ENCODE peak calls at places on chromosome 15, in seven cellular contexts. N is HCT116, S is SK-N-SH, V is K562, H is H1, T is HepG2, F is GM12878. W is an unnamed sample.

GRCh38 chr15:25362545-25362944 is 76.3 kb downstream of the UBE3A start:
- DNase-seq in N (no peak), S (no peak), V (no peak), H (no peak), T (no peak), F (no peak), W (no peak)

GRCh38 chr15:23629234-23629805 is 18.3 kb downstream of the MAGEL2 start:
- DNase-seq in N (no peak), S (peak), V (peak), H (no peak), T (no peak), F (no peak), W (peak)

GRCh38 chr15:29774900-29775299 is 47.4 kb downstream of the TJP1 start:
- DNase-seq in N (peak), S (no peak), V (no peak), H (no peak), T (peak), F (no peak), W (no peak)

GRCh38 chr15:101607102-101607501 is 45.1 kb downstream of the TM2D3 start:
- DNase-seq in N (no peak), S (no peak), V (no peak), H (no peak), T (no peak), F (no peak), W (no peak)

GRCh38 chr15:75368689-75369239 is 357 bp upstream of the MAN2C1 start:
- DNase-seq in N (no peak), S (peak), V (no peak), H (no peak), T (peak), F (no peak), W (peak)

GRCh38 chr15:39685999-39686613 is 96.5 kb downstream of the FSIP1 start:
- DNase-seq in N (peak), S (peak), V (peak), H (no peak), T (peak), F (no peak), W (peak)

GRCh38 chr15:67177750-67178149 is 76.7 kb downstream of the AAGAB start:
- DNase-seq in N (no peak), S (no peak), V (no peak), H (no peak), T (no peak), F (no peak), W (no peak)

GRCh38 chr15:71149645-71150557 is 34.6 kb downstream of the THSD4 start:
- DNase-seq in N (no peak), S (no peak), V (no peak), H (no peak), T (no peak), F (no peak), W (no peak)

GRCh38 chr15:88719654-88720053 is 80.8 kb downstream of the ISG20 start:
- DNase-seq in N (no peak), S (no peak), V (peak), H (no peak), T (no peak), F (no peak), W (no peak)

GRCh38 chr15:65212097-65212496 is 824 bp upstream of the CILP start:
- DNase-seq in N (no peak), S (peak), V (peak), H (peak), T (peak), F (no peak), W (peak)

GRCh38 chr15:63042879-63043340 is 363 bp downstream of the TPM1 start:
- DNase-seq in N (no peak), S (peak), V (no peak), H (no peak), T (no peak), F (no peak), W (peak)

GRCh38 chr15:93619597-93619996 is 530.6 kb upstream of the RGMA start:
- DNase-seq in N (no peak), S (no peak), V (no peak), H (no peak), T (no peak), F (no peak), W (no peak)

GRCh38 chr15:74320358-74321247 is 46.8 kb downstream of the CYP11A1 start:
- DNase-seq in N (peak), S (peak), V (peak), H (peak), T (peak), F (no peak), W (peak)

GRCh38 chr15:95429345-95429744 is 901.2 kb upstream of the NR2F2 start:
- DNase-seq in N (no peak), S (no peak), V (no peak), H (no peak), T (no peak), F (no peak), W (no peak)

GRCh38 chr15:46365612-46366011 is 730.8 kb downstream of the SQOR start:
- DNase-seq in N (no peak), S (no peak), V (no peak), H (no peak), T (no peak), F (no peak), W (no peak)

GRCh38 chr15:74988007-74988800 is 7.2 kb upstream of the SCAMP5 start:
- DNase-seq in N (peak), S (peak), V (peak), H (peak), T (peak), F (no peak), W (peak)

GRCh38 chr15:67086650-67086941 is 21.2 kb downstream of the SMAD3 start:
- DNase-seq in N (no peak), S (no peak), V (no peak), H (no peak), T (no peak), F (no peak), W (no peak)

GRCh38 chr15:69816522-69816921 is 281.2 kb downstream of the TLE3 start:
- DNase-seq in N (no peak), S (no peak), V (no peak), H (no peak), T (no peak), F (no peak), W (no peak)
- TF ChIP-seq JUND in N (no peak), S (no peak), V (no peak), H (no peak), T (no peak), F (no peak), W (no peak)

GRCh38 chr15:79050977-79051376 is 39.6 kb downstream of the RASGRF1 start:
- DNase-seq in N (no peak), S (no peak), V (no peak), H (no peak), T (peak), F (no peak), W (no peak)
- TF ChIP-seq JUND in N (no peak), S (no peak), V (no peak), H (no peak), T (no peak), F (no peak), W (no peak)

DNA sequence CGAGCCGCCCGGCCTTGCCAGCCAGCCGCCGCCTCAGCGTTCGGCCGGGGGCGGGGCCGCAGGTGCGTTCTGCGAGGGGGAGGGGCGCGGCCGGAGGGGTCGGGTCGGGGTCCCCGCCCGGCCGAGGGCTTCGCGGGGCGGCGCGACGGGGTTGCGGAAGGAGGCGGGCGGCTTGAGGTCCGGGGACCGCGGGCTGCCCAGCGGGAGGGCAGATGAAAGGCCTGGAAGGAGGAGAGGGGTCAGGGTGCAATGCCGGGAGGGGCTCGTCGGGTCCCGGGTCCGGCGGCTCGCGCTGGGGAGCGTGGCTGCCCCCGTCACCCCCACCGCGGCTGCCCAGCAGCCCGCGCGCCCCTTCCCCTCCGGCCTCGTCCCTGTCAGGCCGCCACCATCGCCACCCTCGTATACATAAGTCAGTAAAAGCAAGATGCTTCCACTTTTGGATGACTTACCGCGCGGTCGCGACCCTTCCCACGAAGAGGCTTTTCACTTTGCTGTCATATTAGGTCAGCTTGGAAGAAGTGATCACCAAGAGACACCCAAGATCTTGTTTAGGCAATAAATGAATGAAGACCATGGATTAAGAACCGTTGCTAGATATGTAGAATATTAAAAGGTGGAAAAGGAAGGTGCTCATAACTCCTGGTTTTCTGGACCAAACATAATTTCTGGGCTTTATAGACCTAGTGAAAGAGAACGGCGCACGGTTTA is 649 bp upstream of the ANP32A start:
- DNase-seq in N (no peak), S (no peak), V (peak), H (no peak), T (no peak), F (no peak), W (no peak)
- TF ChIP-seq JUND in N (no peak), S (no peak), V (no peak), H (no peak), T (no peak), F (no peak), W (no peak)

GRCh38 chr15:61752001-61752400 is 308.2 kb downstream of the VPS13C start:
- DNase-seq in N (no peak), S (no peak), V (no peak), H (no peak), T (no peak), F (no peak), W (no peak)
- TF ChIP-seq JUND in N (no peak), S (no peak), V (no peak), H (no peak), T (no peak), F (no peak), W (no peak)

W was measured in T47D.